ENCODE peak calls at places on chromosomes 1 and 21, in seven cellular contexts. J is PC-3, T is esophagus muscularis mucosa, A is neural crest cell, V is GM06990, M is OCI-LY7, G is A549. S is an unnamed sample.

GRCh38 chr1:7679873-7680790 is 91.0 kb upstream of the VAMP3 start:
- DNase-seq in J (no peak), T (no peak), A (peak), V (no peak), M (no peak), G (peak), S (peak)

GRCh38 chr1:207259391-207259790 is 62.1 kb upstream of the CD55 start:
- DNase-seq in J (peak), T (no peak), A (no peak), V (no peak), M (no peak), G (peak), S (no peak)

GRCh38 chr1:155499953-155500621 is 62.5 kb downstream of the ASH1L start:
- DNase-seq in J (no peak), T (no peak), A (no peak), V (peak), M (peak), G (no peak), S (peak)

GRCh38 chr1:85295006-85295431 is 18.6 kb upstream of the BCL10 start:
- DNase-seq in J (peak), T (no peak), A (no peak), V (no peak), M (no peak), G (no peak), S (no peak)

GRCh38 chr1:225977937-225978748 is 21.0 kb downstream of the SDE2 start:
- DNase-seq in J (no peak), T (no peak), A (no peak), V (no peak), M (peak), G (no peak), S (peak)

GRCh38 chr1:41713557-41714327 is 205.0 kb downstream of the HIVEP3 start:
- DNase-seq in J (peak), T (no peak), A (no peak), V (no peak), M (no peak), G (peak), S (no peak)

GRCh38 chr1:115189814-115190541 is 100.7 kb upstream of the TSPAN2 start:
- DNase-seq in J (peak), T (peak), A (no peak), V (no peak), M (no peak), G (peak), S (no peak)

GRCh38 chr21:14538477-14538876 is 7.6 kb downstream of the SAMSN1 start:
- DNase-seq in J (no peak), T (no peak), A (no peak), V (no peak), M (no peak), G (no peak), S (no peak)

GRCh38 chr21:38140192-38140905 is 116.4 kb upstream of the KCNJ15 start:
- DNase-seq in J (peak), T (peak), A (no peak), V (no peak), M (no peak), G (peak), S (no peak)

GRCh38 chr1:51342591-51343206 is 12.3 kb upstream of the TTC39A start:
- DNase-seq in J (no peak), T (no peak), A (no peak), V (no peak), M (no peak), G (no peak), S (no peak)

GRCh38 chr1:82934069-82934468 is 1064.9 kb downstream of the TTLL7 start:
- DNase-seq in J (no peak), T (no peak), A (no peak), V (no peak), M (no peak), G (no peak), S (no peak)

GRCh38 chr1:7549277-7549676 is 221.8 kb upstream of the VAMP3 start:
- DNase-seq in J (peak), T (no peak), A (no peak), V (peak), M (no peak), G (peak), S (no peak)

GRCh38 chr21:38743772-38744529 is 61.8 kb upstream of the ETS2 start:
- DNase-seq in J (no peak), T (no peak), A (no peak), V (no peak), M (no peak), G (no peak), S (no peak)

GRCh38 chr1:1617925-1618324 is 2.6 kb downstream of the MIB2 start:
- DNase-seq in J (no peak), T (no peak), A (no peak), V (no peak), M (no peak), G (no peak), S (no peak)

DNA sequence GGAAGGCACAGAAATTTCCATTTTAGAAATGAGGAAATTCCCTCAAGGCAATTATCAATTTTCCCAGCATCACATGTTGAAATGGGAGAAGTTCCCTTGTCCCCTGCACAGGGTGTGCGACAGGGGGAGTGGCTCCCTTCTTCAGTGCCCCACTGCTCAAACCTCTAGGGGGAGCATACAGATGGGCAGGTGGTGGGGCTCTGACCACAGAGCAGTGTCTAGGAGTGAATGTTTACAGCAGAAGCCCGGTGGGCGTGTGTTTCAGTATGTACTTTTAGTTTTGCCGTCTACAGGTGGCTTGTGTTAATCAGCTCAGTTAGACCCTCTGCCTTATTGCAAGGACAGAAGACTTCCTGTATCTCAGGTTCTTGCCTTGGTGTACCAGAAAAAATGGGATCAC is 493.7 kb upstream of the PLXNA2 start:
- DNase-seq in J (no peak), T (no peak), A (no peak), V (no peak), M (no peak), G (no peak), S (no peak)
- TF ChIP-seq CTCF in J (no peak), T (no peak), A (no peak), V (peak), M (peak), G (no peak), S (no peak)

DNA sequence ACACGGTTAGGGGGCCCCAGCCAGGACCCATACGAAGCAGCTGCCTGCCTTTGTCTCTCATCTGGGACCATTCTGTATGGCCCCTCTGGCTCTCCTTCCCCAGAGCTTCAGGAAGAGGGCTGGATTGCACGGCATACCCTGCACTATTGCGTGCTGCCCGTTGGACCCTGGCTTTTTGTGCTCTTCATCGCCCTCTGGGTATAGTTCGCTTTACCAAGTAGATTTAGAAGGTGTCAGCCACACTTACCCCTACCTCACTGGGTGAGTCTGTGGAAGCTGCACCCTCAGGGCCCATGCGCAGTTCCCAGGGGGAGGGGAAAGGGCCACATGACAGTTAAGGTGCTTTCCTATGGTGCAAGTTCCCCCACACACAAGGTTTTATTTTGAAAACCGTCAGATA is 7.2 kb downstream of the NAV1 start:
- DNase-seq in J (no peak), T (no peak), A (no peak), V (peak), M (no peak), G (peak), S (peak)
- TF ChIP-seq CTCF in J (peak), T (no peak), A (no peak), V (peak), M (peak), G (no peak), S (no peak)

GRCh38 chr1:192475970-192476369 is 99.6 kb upstream of the RGS1 start:
- DNase-seq in J (no peak), T (no peak), A (no peak), V (no peak), M (no peak), G (no peak), S (no peak)

GRCh38 chr1:192474080-192474683 is 101.4 kb upstream of the RGS1 start:
- DNase-seq in J (peak), T (no peak), A (peak), V (no peak), M (peak), G (no peak), S (peak)

GRCh38 chr1:192476802-192477298 is 98.7 kb upstream of the RGS1 start:
- DNase-seq in J (peak), T (no peak), A (no peak), V (peak), M (no peak), G (no peak), S (no peak)

GRCh38 chr1:192475329-192475728 is 100.2 kb upstream of the RGS1 start:
- DNase-seq in J (no peak), T (no peak), A (no peak), V (no peak), M (no peak), G (no peak), S (no peak)

DNA sequence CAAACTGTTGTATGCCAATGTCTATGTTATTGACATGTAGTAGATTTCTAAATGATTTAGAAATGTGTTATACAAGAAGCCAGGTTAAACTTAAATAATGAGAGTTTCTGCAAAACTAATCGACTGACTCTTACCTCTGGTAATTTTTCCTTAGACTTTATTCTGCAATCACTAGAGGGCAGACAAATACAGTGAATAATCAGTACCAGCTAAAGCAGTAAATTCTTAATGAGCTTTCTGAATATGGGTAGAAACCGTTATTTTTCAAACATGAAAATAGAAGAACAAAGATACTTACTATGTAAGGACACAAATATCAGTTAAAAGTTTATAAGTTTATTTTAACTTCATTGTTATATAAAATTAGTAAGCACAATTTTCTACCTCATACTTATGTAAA is 97.9 kb upstream of the RGS1 start:
- DNase-seq in J (peak), T (no peak), A (no peak), V (peak), M (peak), G (peak), S (peak)
- TF ChIP-seq CTCF in J (peak), T (peak), A (peak), V (peak), M (peak), G (peak), S (no peak)

DNA sequence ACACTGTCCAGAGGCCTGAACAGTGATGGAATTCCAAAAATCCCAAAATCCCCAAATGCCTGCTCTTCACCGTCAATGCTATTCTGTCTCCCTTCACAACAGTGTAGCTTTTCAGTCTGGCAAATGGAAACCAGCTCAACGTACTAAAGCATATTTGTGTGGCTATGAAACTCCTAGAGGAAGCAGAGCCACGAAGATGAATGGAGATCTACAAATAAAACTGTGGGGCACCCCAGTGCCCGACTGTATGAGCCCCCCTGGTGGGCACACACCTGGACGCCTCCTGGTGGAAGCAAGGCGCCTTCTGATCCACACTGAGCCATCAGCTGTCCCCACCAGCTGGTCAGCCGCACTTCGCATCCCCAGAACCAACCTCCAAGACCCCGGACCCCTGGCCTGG is 129.1 kb upstream of the SOD1 start:
- DNase-seq in J (no peak), T (no peak), A (no peak), V (no peak), M (no peak), G (no peak), S (no peak)
- TF ChIP-seq CTCF in J (peak), T (no peak), A (no peak), V (peak), M (no peak), G (no peak), S (no peak)

GRCh38 chr1:243549791-243550190 is 293.9 kb downstream of the SDCCAG8 start:
- DNase-seq in J (no peak), T (no peak), A (no peak), V (no peak), M (no peak), G (no peak), S (no peak)

GRCh38 chr1:243550276-243550675 is 294.4 kb downstream of the SDCCAG8 start:
- DNase-seq in J (no peak), T (no peak), A (no peak), V (no peak), M (no peak), G (no peak), S (no peak)

GRCh38 chr1:243549108-243549507 is 293.3 kb downstream of the SDCCAG8 start:
- DNase-seq in J (peak), T (no peak), A (no peak), V (no peak), M (no peak), G (no peak), S (no peak)

GRCh38 chr1:243548516-243548915 is 292.7 kb downstream of the SDCCAG8 start:
- DNase-seq in J (no peak), T (no peak), A (no peak), V (no peak), M (no peak), G (no peak), S (no peak)

GRCh38 chr1:243547906-243548305 is 292.1 kb downstream of the SDCCAG8 start:
- DNase-seq in J (no peak), T (no peak), A (no peak), V (no peak), M (no peak), G (no peak), S (no peak)
- TF ChIP-seq CTCF in J (no peak), T (no peak), A (no peak), V (no peak), M (no peak), G (no peak), S (no peak)

DNA sequence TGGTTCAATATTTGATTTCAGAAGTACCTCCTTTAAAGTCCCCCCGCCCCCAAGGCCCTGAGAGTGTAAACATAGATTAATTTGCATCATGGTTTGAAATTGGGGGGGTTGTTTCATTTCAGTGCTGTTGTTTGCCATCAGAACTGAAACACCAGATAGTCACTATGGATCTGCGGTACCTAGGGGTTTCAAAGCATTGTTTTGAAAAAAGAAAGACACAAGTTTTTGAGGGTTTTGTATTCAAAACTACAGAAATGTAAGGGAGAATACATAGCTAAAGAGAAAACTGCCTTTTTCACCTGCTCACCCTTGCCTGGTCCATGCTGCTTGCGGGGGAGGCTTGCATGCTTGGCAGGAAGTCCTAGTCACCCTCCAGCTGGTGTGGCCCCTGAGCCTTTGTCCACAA is 59.3 kb downstream of the ACP6 start:
- DNase-seq in J (no peak), T (no peak), A (no peak), V (no peak), M (peak), G (no peak), S (peak)
- TF ChIP-seq CTCF in J (no peak), T (no peak), A (no peak), V (no peak), M (no peak), G (no peak), S (no peak)

DNA sequence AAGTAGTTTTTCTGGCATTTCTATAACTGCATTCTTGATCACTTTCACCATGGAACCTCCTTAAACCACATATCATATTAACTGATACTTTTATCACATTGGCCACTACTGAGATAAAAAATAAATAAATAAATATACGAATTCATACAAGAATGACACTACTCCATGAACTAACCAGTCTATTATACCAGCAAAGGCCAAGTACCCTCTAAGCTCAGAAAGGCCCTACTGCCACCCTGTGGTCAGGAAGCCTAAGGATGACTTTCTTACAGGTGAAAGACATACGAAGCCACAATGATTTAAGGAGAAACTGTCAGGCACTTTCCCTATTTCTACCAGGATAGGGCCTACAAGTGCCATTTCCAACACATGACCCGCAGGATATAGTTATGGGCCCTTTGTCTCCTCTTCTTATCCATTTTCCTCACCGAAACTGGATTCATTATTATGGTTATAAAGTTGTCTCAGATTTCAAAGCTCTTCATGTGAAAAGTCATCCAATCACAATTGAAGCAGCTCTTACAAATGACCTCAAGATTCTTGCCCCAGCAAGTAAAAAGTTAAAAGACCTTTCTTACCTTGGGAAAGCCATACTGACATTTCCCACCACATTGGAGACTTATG is 23.9 kb downstream of the DNAJC8 start:
- DNase-seq in J (peak), T (no peak), A (peak), V (no peak), M (peak), G (peak), S (peak)
- TF ChIP-seq CTCF in J (peak), T (peak), A (peak), V (peak), M (peak), G (peak), S (peak)